ENCODE peak calls at places on chromosomes 2 and 18, in six cellular contexts. A is A549, D is HepG2, U is upper lobe of left lung, R is GM12878, Q is K562. B is an unnamed sample.

GRCh38 chr2:70046534-70046933 is 40.7 kb upstream of the PCBP1 start:
- ATAC-seq in A (no peak), D (no peak), U (peak; percentile 60), R (no peak), Q (no peak), B (no peak)

GRCh38 chr2:163347982-163348842 is 387.6 kb downstream of the FIGN start:
- ATAC-seq in A (peak; percentile 94), D (no peak), U (peak; percentile 90), R (peak; percentile 77), Q (no peak), B (peak; percentile 92)

GRCh38 chr18:76886112-76886511 is 63.8 kb downstream of the ZNF236 start:
- ATAC-seq in A (no peak), D (no peak), U (no peak), R (no peak), Q (no peak), B (no peak)

GRCh38 chr2:203360833-203361430 is 32.7 kb downstream of the ABI2 start:
- ATAC-seq in A (no peak), D (peak; percentile 45), U (no peak), R (peak; percentile 69), Q (no peak), B (peak; percentile 61)

GRCh38 chr2:95359501-95359930 is 43.0 kb upstream of the FAHD2A start:
- ATAC-seq in A (no peak), D (no peak), U (no peak), R (no peak), Q (no peak), B (no peak)

GRCh38 chr2:29000954-29001353 is 19.9 kb downstream of the TOGARAM2 start:
- ATAC-seq in A (no peak), D (no peak), U (no peak), R (peak; percentile 20), Q (no peak), B (no peak)

GRCh38 chr18:78787751-78788150 is 191.9 kb upstream of the SALL3 start:
- ATAC-seq in A (no peak), D (no peak), U (no peak), R (no peak), Q (no peak), B (no peak)

GRCh38 chr2:161078211-161078539 is 82.1 kb upstream of the TANK start:
- ATAC-seq in A (no peak), D (no peak), U (no peak), R (no peak), Q (no peak), B (no peak)

GRCh38 chr18:58661423-58661822 is 9.8 kb upstream of the MALT1 start:
- ATAC-seq in A (peak; percentile 71), D (peak; percentile 86), U (no peak), R (no peak), Q (no peak), B (no peak)

GRCh38 chr2:121819846-121820245 is 64.4 kb downstream of the TSN start:
- ATAC-seq in A (no peak), D (no peak), U (no peak), R (no peak), Q (no peak), B (no peak)

GRCh38 chr2:7881038-7881437 is 800.8 kb upstream of the ID2 start:
- ATAC-seq in A (no peak), D (no peak), U (no peak), R (no peak), Q (no peak), B (no peak)
- TF ChIP-seq EP300 in A (no peak), D (no peak), U (no peak), R (no peak), Q (no peak), B (no peak)

GRCh38 chr2:149744845-149745244 is 157.3 kb upstream of the MMADHC start:
- ATAC-seq in A (peak; percentile 54), D (no peak), U (no peak), R (no peak), Q (no peak), B (no peak)
- H3K4me3 ChIP-seq in A (no peak overlapping the region), D (no peak overlapping the region), U (no peak overlapping the region), R (no peak overlapping the region), Q (no peak overlapping the region), B (no peak overlapping the region)

DNA sequence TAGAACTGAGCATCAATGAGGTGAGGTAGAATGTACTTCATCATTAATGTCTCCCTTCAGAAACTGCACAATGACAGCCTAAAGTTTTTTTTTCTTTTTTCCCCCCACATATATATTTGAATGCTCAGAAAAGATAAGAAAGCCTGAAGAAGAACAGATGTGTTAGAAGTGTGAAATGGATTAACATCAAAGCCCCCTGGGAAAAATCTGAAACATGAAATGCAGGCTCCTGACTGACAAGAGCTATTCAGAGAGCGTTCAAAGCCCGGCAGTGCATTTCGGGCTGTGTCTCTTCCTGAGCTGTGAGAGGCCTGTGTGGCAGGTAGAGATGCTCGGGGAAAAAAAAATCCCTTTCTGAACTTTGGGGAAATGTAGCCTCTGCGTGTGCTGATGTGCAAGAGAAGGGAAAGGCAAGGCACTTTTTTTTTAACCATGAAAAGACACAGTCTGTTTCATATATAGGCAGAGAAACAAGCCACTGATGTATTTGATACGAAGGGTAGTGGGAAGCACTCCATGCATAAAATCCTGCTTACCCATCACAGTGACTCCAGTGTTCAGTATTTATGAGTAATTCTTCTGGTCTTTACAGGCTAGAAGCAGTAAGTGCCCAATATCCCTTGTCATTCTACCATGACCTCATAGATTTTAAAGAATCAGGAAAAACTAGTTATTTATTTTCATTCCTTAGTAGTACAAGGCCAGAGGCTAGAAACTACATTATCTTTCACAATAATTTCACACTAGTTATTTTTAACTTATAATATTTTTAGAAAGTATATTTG is 1574.2 kb upstream of the PIK3C3 start:
- ATAC-seq in A (no peak), D (no peak), U (no peak), R (no peak), Q (no peak), B (no peak)
- TF ChIP-seq EP300 in A (no peak), D (no peak), U (no peak), R (no peak), Q (no peak), B (no peak)

DNA sequence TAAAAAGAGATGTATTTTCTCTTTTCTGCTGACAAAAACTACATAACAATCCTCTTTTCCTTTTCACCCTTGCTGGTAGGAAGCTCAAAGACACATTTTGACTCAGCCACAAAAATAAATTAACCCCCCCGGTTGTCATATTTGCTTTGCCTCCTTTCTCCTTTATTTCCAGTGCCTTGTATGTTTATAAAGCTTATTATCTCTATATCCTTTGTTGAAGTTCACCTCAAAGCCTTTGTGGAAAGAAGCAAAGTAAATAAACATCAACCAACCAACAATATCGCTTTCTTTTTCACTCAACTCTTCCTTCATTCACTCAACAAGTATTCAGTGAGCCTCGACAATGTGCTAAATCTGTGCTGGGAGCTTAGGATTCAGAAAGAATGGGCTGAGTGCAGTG is 276.5 kb upstream of the ID2 start:
- ATAC-seq in A (no peak), D (no peak), U (no peak), R (no peak), Q (no peak), B (no peak)
- H3K4me3 ChIP-seq in A (no peak overlapping the region), D (no peak overlapping the region), U (no peak overlapping the region), R (no peak overlapping the region), Q (no peak overlapping the region), B (no peak overlapping the region)

GRCh38 chr2:8501061-8501460 is 180.8 kb upstream of the ID2 start:
- ATAC-seq in A (no peak), D (no peak), U (no peak), R (no peak), Q (no peak), B (no peak)
- TF ChIP-seq EP300 in A (no peak), D (no peak), U (no peak), R (no peak), Q (no peak), B (no peak)

DNA sequence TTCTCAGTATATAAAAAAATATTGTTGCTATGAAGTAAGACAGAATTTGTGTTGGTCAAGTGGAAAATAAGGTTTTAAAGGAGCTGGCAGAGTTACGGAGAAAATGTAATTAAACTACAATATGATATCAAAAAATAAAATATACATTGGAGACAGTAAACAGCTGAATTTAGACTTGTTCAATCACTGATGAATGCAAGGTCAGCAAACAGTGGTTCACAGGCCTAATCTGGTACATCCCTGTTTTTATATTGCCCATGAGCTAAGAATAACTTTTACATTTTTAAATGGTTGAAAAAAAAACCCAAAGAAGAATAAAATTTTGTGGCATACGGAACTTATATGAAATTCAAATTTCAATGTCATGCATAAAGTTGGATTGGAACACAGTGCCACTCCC is 131.0 kb upstream of the TRIB2 start:
- ATAC-seq in A (no peak), D (no peak), U (no peak), R (no peak), Q (no peak), B (no peak)
- H3K4me3 ChIP-seq in A (no peak overlapping the region), D (no peak overlapping the region), U (no peak overlapping the region), R (no peak overlapping the region), Q (no peak overlapping the region), B (no peak overlapping the region)

B was measured in gastroesophageal sphincter.